ENCODE peak calls at places on chromosomes 4 and X, in five cellular contexts. Q, T, C, B and G are unnamed samples.

GRCh38 chr4:124409044-124409443 is 303.5 kb downstream of the ANKRD50 start:
- DNase-seq in Q (peak), T (no peak), C (no peak), B (no peak), G (no peak)

GRCh38 chr4:1323635-1324442 is 23.2 kb upstream of the UVSSA start:
- DNase-seq in Q (peak), T (no peak), C (no peak), B (no peak), G (peak)

GRCh38 chr4:2322227-2322626 is 60.3 kb upstream of the MXD4 start:
- DNase-seq in Q (no peak), T (no peak), C (peak), B (no peak), G (no peak)

GRCh38 chrX:11725631-11726442 is 32.2 kb upstream of the MSL3 start:
- DNase-seq in Q (no peak), T (no peak), C (no peak), B (no peak), G (no peak)

GRCh38 chrX:150683536-150684146 is 9.6 kb upstream of the MTMR1 start:
- DNase-seq in Q (peak), T (peak), C (no peak), B (no peak), G (no peak)

GRCh38 chr4:150230556-150230955 is 152.3 kb downstream of the DCLK2 start:
- DNase-seq in Q (no peak), T (no peak), C (no peak), B (no peak), G (no peak)

GRCh38 chrX:44903107-44903506 is 30.1 kb downstream of the KDM6A start:
- DNase-seq in Q (peak), T (no peak), C (no peak), B (no peak), G (peak)

GRCh38 chrX:6226053-6226645 is 2.5 kb downstream of the NLGN4X start:
- DNase-seq in Q (no peak), T (no peak), C (no peak), B (no peak), G (no peak)

GRCh38 chr4:105088110-105088879 is 58.4 kb upstream of the TET2 start:
- DNase-seq in Q (peak), T (no peak), C (no peak), B (no peak), G (peak)

GRCh38 chr4:102616661-102617060 is 115.5 kb downstream of the NFKB1 start:
- DNase-seq in Q (no peak), T (no peak), C (no peak), B (no peak), G (no peak)

GRCh38 chr4:24730256-24731001 is 64.9 kb upstream of the SOD3 start:
- DNase-seq in Q (no peak), T (no peak), C (peak), B (no peak), G (no peak)

GRCh38 chrX:12580548-12580947 is 210.7 kb upstream of the PRPS2 start:
- DNase-seq in Q (peak), T (no peak), C (no peak), B (no peak), G (peak)

GRCh38 chr4:70858454-70858853 is 18.8 kb upstream of the GRSF1 start:
- DNase-seq in Q (peak), T (no peak), C (no peak), B (no peak), G (no peak)

GRCh38 chr4:5890063-5890727 is 2.7 kb downstream of the CRMP1 start:
- DNase-seq in Q (no peak), T (no peak), C (peak), B (no peak), G (no peak)

GRCh38 chrX:49862093-49862492 is 17.2 kb upstream of the USP27X start:
- DNase-seq in Q (no peak), T (no peak), C (no peak), B (no peak), G (no peak)

GRCh38 chr4:120850048-120850599 is 72.4 kb downstream of the PRDM5 start:
- DNase-seq in Q (no peak), T (no peak), C (no peak), B (no peak), G (no peak)

GRCh38 chr4:6969826-6970800 is 60.5 kb downstream of the TBC1D14 start:
- DNase-seq in Q (no peak), T (no peak), C (no peak), B (no peak), G (no peak)

GRCh38 chr4:111960241-111960667 is 185.0 kb upstream of the FAM241A start:
- DNase-seq in Q (peak), T (no peak), C (no peak), B (no peak), G (no peak)

GRCh38 chrX:71367396-71367795 is 1.2 kb downstream of the TAF1 start:
- DNase-seq in Q (no peak), T (no peak), C (no peak), B (no peak), G (no peak)

GRCh38 chr4:119679251-119679650 is 50.6 kb upstream of the PDE5A start:
- DNase-seq in Q (no peak), T (no peak), C (no peak), B (no peak), G (no peak)

GRCh38 chr4:163688856-163689255 is 194.4 kb downstream of the TMA16 start:
- DNase-seq in Q (no peak), T (no peak), C (no peak), B (no peak), G (no peak)

GRCh38 chr4:77471821-77472495 is 133.7 kb upstream of the CXCL13 start:
- DNase-seq in Q (no peak), T (no peak), C (no peak), B (no peak), G (no peak)

GRCh38 chr4:118180776-118181175 is 146.5 kb downstream of the NDST3 start:
- DNase-seq in Q (peak), T (no peak), C (no peak), B (no peak), G (no peak)

GRCh38 chr4:185504098-185505047 is 30.9 kb downstream of the PDLIM3 start:
- DNase-seq in Q (peak), T (no peak), C (no peak), B (no peak), G (no peak)

GRCh38 chrX:43702660-43703059 is 46.6 kb downstream of the MAOA start:
- DNase-seq in Q (no peak), T (no peak), C (no peak), B (no peak), G (no peak)
- H3K27ac ChIP-seq in Q (peak), T (no peak), C (no peak), B (no peak), G (peak)

DNA sequence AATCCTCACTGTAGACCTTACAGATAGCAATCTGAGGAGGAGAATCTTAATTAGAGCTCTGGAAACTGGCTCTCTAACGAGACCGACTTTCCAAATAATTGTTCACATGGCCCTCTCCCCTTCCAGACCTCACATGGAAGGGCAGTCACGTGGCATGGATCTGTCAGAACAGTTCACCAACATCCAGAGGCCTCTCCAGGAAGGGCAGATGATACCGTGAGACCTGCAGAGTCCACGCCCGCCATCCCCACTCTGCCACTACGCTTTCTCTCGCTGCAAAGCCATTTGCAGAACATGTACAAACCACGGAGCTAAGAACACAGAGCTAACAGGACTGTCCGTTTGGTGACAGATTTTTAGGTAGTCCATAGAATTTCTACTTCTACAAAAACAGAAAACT is 20.7 kb downstream of the FAT1 start:
- DNase-seq in Q (no peak), T (no peak), C (no peak), B (no peak), G (no peak)
- H3K27ac ChIP-seq in Q (no peak), T (no peak), C (no peak), B (no peak), G (peak)

GRCh38 chr4:37892641-37893040 is 1.8 kb downstream of the TBC1D1 start:
- DNase-seq in Q (no peak), T (peak), C (no peak), B (peak), G (no peak)
- H3K27ac ChIP-seq in Q (no peak), T (peak), C (no peak), B (no peak), G (no peak)

GRCh38 chrX:38985375-38985774 is 184.1 kb downstream of the MID1IP1 start:
- DNase-seq in Q (peak), T (peak), C (no peak), B (no peak), G (no peak)

GRCh38 chrX:38988301-38988700 is 187.0 kb downstream of the MID1IP1 start:
- DNase-seq in Q (no peak), T (no peak), C (no peak), B (no peak), G (no peak)

GRCh38 chrX:38987135-38987780 is 186.0 kb downstream of the MID1IP1 start:
- DNase-seq in Q (peak), T (no peak), C (no peak), B (no peak), G (no peak)

GRCh38 chrX:38986586-38986985 is 185.3 kb downstream of the MID1IP1 start:
- DNase-seq in Q (no peak), T (no peak), C (no peak), B (no peak), G (no peak)

DNA sequence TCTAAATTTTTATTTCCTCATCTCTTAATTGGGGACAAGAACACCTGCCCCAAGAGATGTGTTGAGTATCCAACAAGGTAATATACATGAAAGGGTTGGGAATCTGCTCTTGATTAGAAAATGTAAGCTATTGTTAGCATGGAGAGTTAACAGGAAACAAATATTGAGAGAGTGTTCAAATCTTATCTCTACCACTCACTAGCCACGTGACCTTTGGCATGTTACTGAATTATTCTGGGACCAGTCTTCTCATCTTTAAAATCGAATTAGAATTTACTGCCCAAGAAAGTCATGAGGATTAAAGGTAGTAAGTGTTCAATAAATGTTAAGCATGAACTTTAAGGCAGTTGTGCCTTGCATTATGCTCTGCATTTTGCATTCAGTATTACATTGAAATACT is 184.7 kb downstream of the MID1IP1 start:
- DNase-seq in Q (no peak), T (no peak), C (no peak), B (no peak), G (no peak)
- H3K27ac ChIP-seq in Q (no peak), T (no peak), C (no peak), B (no peak), G (no peak)

GRCh38 chrX:119757979-119758681 is at the start of gene SOWAHD:
- DNase-seq in Q (peak), T (peak), C (no peak), B (peak), G (no peak)

GRCh38 chrX:119757646-119757978 is 776 bp upstream of the SOWAHD start:
- DNase-seq in Q (no peak), T (no peak), C (no peak), B (no peak), G (no peak)

GRCh38 chrX:119759333-119759766 is 962 bp downstream of the SOWAHD start:
- DNase-seq in Q (no peak), T (no peak), C (no peak), B (no peak), G (no peak)

GRCh38 chrX:119760026-119760902 is 1.9 kb downstream of the SOWAHD start:
- DNase-seq in Q (no peak), T (no peak), C (no peak), B (no peak), G (no peak)

GRCh38 chrX:119758682-119759332 is 419 bp downstream of the SOWAHD start:
- DNase-seq in Q (no peak), T (peak), C (no peak), B (peak), G (no peak)
- H3K27ac ChIP-seq in Q (no peak), T (peak), C (no peak), B (peak), G (no peak)

DNA sequence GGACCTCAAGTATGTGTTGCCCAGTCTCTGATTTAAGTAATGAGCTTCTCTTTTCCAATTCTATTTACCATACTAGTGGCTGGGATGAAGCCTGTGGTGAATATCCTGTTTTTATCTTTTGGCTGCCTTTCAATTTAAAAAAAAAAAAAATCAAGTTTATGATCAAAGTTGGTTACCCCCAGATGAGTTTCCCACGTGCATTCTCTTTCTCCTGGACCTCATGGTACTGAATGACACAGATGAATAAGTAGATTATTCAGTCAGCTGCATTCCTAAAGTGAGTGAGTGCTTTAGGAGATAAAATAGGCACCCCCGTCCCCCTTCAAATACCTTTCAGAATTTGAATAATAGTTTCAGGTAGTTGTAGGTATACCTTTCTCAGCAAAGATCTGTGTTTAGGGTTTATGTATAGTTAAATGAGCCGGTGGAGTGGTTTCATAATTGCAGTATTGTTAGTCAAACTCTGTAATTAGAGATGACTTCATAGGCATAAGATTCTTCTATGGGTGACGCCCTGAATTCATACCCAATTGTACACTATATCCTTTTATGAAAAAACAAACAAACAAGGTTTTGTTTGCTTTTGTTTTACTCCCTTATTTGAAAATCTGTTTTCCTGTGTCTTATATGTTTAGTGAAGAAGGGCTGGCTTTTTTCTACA is 41.9 kb downstream of the PLS3 start:
- DNase-seq in Q (peak), T (no peak), C (no peak), B (no peak), G (no peak)
- H3K27ac ChIP-seq in Q (peak), T (no peak), C (no peak), B (no peak), G (peak)

GRCh38 chrX:130082244-130083106 is 27.8 kb downstream of the ELF4 start:
- DNase-seq in Q (no peak), T (peak), C (no peak), B (peak), G (no peak)
- H3K27ac ChIP-seq in Q (no peak), T (peak), C (no peak), B (peak), G (no peak)